ENCODE peak calls at places on chromosomes 3 and 15, in four cellular contexts. I is non-pigmented ciliary epithelial cell, S is HS-27A, L is ACHN. G is an unnamed sample.

GRCh38 chr15:45714501-45715488 is 80.0 kb downstream of the SQOR start:
- DNase-seq in I (peak), S (peak), L (peak), G (peak)

GRCh38 chr3:18440053-18440768 is 15.1 kb upstream of the SATB1 start:
- DNase-seq in I (no peak), S (no peak), L (no peak), G (no peak)

GRCh38 chr3:168414149-168414548 is 318.4 kb upstream of the GOLIM4 start:
- DNase-seq in I (no peak), S (no peak), L (no peak), G (no peak)

GRCh38 chr3:98151241-98151640 is 4.0 kb downstream of the OR5H14 start:
- DNase-seq in I (no peak), S (peak), L (no peak), G (no peak)

GRCh38 chr15:100602822-100603393 is 519 bp downstream of the ASB7 start:
- DNase-seq in I (no peak), S (peak), L (peak), G (no peak)

GRCh38 chr15:58934114-58934447 is 602 bp upstream of the SLTM start:
- DNase-seq in I (no peak), S (no peak), L (no peak), G (no peak)

GRCh38 chr15:67838789-67839332 is 984 bp downstream of the RNU6-1 start:
- DNase-seq in I (no peak), S (no peak), L (no peak), G (no peak)

GRCh38 chr3:25783661-25784512 is 644 bp upstream of the NGLY1 start:
- DNase-seq in I (no peak), S (no peak), L (peak), G (no peak)

GRCh38 chr15:80780416-80781221 is 1.4 kb downstream of the CEMIP start:
- DNase-seq in I (no peak), S (no peak), L (peak), G (no peak)

GRCh38 chr3:20225769-20226168 is 39.8 kb upstream of the SGO1 start:
- DNase-seq in I (no peak), S (peak), L (peak), G (peak)

GRCh38 chr15:82999905-83000671 is 11.4 kb downstream of the C15orf40 start:
- DNase-seq in I (peak), S (peak), L (peak), G (peak)

GRCh38 chr15:66164788-66165187 is 88.8 kb downstream of the MEGF11 start:
- DNase-seq in I (no peak), S (no peak), L (no peak), G (no peak)

GRCh38 chr3:184932777-184933176 is 120.8 kb downstream of the VPS8 start:
- DNase-seq in I (no peak), S (no peak), L (no peak), G (no peak)

GRCh38 chr3:64908292-64908691 is 220.5 kb upstream of the ADAMTS9 start:
- DNase-seq in I (no peak), S (no peak), L (no peak), G (no peak)

G was measured in astrocyte of the cerebellum.